ENCODE peak calls at places on chromosomes 2 and 18, in eight cellular contexts. S, I, N, J, K, R, B and G are unnamed samples.

GRCh38 chr18:46341989-46342525 is 237.9 kb downstream of the HAUS1 start:
- DNase-seq in R (no peak), N (peak; percentile 27), K (no peak), S (no peak), B (no peak), I (no peak), J (no peak), G (no peak)

GRCh38 chr2:230864605-230865323 is at the start of gene ITM2C:
- DNase-seq in I (peak; percentile 85), J (peak; percentile 92), B (peak; percentile 84), S (peak; percentile 69), R (peak; percentile 43), N (peak; percentile 79), K (peak; percentile 7), G (no peak)

GRCh38 chr2:18411571-18411970 is 148.9 kb downstream of the RDH14 start:
- DNase-seq in R (no peak), K (no peak), J (no peak), I (no peak), N (no peak), S (no peak), B (no peak), G (no peak)

GRCh38 chr2:235726554-235726953 is 232.7 kb downstream of the AGAP1 start:
- DNase-seq in R (no peak), I (no peak), N (no peak), K (no peak), B (no peak), J (no peak), S (no peak), G (no peak)

GRCh38 chr2:23381084-23381483 is 3.9 kb upstream of the KLHL29 start:
- DNase-seq in R (peak; percentile 28), B (no peak), I (peak; percentile 77), J (peak; percentile 84), N (peak; percentile 82), S (peak; percentile 86), K (no peak), G (no peak)

GRCh38 chr2:49813208-49813607 is 658.9 kb upstream of the FSHR start:
- DNase-seq in B (no peak), S (no peak), K (no peak), R (no peak), I (no peak), J (no peak), N (no peak), G (no peak)

GRCh38 chr2:229519655-229520054 is 194.7 kb downstream of the DNER start:
- DNase-seq in J (no peak), K (no peak), I (peak; percentile 9), R (no peak), B (no peak), N (no peak), S (no peak), G (no peak)

GRCh38 chr2:15803186-15803986 is 137.0 kb upstream of the MYCN start:
- DNase-seq in B (no peak), N (no peak), I (no peak), S (no peak), J (no peak), R (no peak), K (no peak), G (no peak)

GRCh38 chr18:48455555-48456478 is 46.6 kb upstream of the ZBTB7C start:
- DNase-seq in I (peak; percentile 69), S (no peak), J (peak; percentile 72), B (no peak), N (no peak), R (peak; percentile 85), K (peak; percentile 50), G (no peak)

GRCh38 chr2:36707050-36707449 is 10.5 kb downstream of the VIT start:
- DNase-seq in R (peak; percentile 45), J (no peak), B (no peak), N (no peak), S (no peak), K (no peak), I (peak; percentile 77), G (no peak)

GRCh38 chr2:216021768-216022167 is 8.4 kb upstream of the MREG start:
- DNase-seq in I (no peak), K (no peak), J (no peak), R (no peak), N (no peak), B (no peak), S (no peak), G (no peak)

GRCh38 chr2:38496927-38497669 is 105.6 kb downstream of the HNRNPLL start:
- DNase-seq in K (no peak), S (no peak), I (peak; percentile 38), R (no peak), B (no peak), J (no peak), N (peak; percentile 72), G (no peak)

GRCh38 chr2:166926657-166927056 is 38.4 kb downstream of the XIRP2 start:
- DNase-seq in B (no peak), N (no peak), R (no peak), K (peak; percentile 23), S (no peak), I (no peak), J (no peak), G (no peak)

GRCh38 chr2:61233581-61233980 is 71.6 kb downstream of the C2orf74 start:
- DNase-seq in S (no peak), N (no peak), B (no peak), J (no peak), R (no peak), I (no peak), K (no peak), G (no peak)

GRCh38 chr2:61235716-61236115 is 73.7 kb downstream of the C2orf74 start:
- DNase-seq in R (no peak), I (no peak), J (no peak), B (no peak), S (no peak), K (no peak), N (no peak), G (no peak)

DNA sequence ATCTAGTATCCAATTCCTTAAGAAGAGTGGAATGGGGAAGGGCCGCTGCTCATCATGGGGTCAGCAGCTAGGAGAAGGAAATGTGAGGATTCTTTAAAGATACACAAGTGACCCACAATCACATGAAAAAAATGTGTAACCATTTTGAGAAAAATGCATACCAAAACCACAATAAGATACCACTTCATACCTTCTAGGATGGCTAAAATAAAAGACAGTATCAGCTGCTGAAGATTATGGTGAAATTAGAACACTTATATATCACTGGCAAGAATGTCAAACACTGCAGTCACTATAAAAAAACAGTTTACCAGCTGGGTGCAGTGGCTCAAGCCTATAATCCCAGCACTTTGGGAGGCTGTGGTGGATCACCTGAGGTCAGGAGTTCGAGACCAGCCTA is 67.9 kb downstream of the C2orf74 start:
- DNase-seq in J (no peak), S (no peak), K (no peak), R (peak; percentile 4), B (no peak), N (no peak), I (no peak), G (no peak)
- TF ChIP-seq CTCF in J (no peak), S (no peak), K (no peak), R (no peak), B (no peak), N (no peak), I (no peak), G (no peak)

DNA sequence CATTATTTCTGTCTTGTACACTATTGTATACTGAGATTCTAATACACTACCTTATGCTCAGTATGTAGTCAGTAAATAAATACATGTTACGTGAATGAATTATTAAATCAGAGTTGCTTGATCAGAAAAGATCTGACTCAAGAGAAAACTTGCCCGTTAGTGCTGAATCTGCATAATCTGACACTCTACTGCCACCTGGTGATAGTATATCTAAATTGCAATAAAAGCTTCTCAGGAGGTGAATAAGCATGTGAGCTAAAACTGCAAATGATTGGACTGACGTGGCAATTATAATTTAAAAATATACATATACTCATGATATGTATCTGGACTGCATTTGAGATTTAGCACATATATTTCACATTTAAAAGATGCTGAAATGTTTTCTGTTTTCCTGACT is 70.4 kb downstream of the KIAA1328 start:
- DNase-seq in K (no peak), B (no peak), S (no peak), J (no peak), N (no peak), R (peak; percentile 2), I (peak; percentile 38), G (no peak)
- TF ChIP-seq CTCF in K (no peak), B (peak; percentile 13), S (no peak), J (no peak), N (peak; percentile 12), R (no peak), I (peak; percentile 3), G (peak; percentile 68)

DNA sequence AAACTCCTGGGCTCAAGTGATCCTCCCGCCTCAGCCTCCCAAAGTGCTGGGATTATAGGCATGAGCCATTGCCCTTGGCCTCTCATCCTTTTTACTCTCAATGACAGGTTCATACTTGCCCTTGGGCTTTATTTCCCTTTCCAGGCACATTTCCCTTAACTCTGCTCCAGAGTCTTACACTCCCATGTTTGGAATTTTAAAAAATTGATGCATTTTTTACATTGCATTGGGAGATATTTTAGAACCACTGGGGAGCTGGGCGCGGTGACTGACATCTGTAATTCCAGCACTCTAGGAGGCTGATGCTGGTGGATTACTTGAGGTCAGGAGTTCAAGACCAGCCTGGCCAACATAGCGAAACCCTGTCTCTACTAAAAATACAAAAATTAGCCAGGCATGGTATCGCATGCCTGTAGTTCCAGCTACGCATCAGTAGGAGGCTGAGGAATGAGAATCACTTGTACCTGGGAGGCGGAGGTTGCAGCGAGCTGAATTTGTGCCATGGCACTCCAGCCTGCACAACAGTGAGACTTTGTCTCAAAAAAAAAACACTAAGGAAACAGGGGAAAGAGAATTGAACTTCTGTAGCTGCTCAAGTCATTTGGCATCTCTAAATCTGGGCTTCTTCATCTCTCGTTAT is 18.2 kb downstream of the TGIF1 start:
- DNase-seq in K (no peak), N (no peak), I (no peak), R (no peak), B (no peak), S (no peak), J (no peak), G (no peak)
- TF ChIP-seq CTCF in K (peak; percentile 14), N (no peak), I (no peak), R (no peak), B (no peak), S (no peak), J (no peak), G (peak; percentile 45)

GRCh38 chr2:238682536-238682935 is 165.3 kb upstream of the TWIST2 start:
- DNase-seq in K (no peak), N (no peak), J (peak; percentile 46), B (no peak), S (no peak), R (no peak), I (no peak), G (no peak)

GRCh38 chr2:238686223-238686622 is 161.7 kb upstream of the TWIST2 start:
- DNase-seq in R (no peak), S (no peak), B (no peak), I (no peak), N (no peak), K (no peak), J (no peak), G (no peak)

GRCh38 chr2:238685713-238686112 is 162.2 kb upstream of the TWIST2 start:
- DNase-seq in I (no peak), R (no peak), J (no peak), N (no peak), B (no peak), K (no peak), S (no peak), G (no peak)

GRCh38 chr2:238684362-238685326 is 163.2 kb upstream of the TWIST2 start:
- DNase-seq in B (no peak), S (no peak), N (peak; percentile 87), I (peak; percentile 99), K (peak; percentile 94), J (peak; percentile 34), R (peak; percentile 100), G (no peak)

DNA sequence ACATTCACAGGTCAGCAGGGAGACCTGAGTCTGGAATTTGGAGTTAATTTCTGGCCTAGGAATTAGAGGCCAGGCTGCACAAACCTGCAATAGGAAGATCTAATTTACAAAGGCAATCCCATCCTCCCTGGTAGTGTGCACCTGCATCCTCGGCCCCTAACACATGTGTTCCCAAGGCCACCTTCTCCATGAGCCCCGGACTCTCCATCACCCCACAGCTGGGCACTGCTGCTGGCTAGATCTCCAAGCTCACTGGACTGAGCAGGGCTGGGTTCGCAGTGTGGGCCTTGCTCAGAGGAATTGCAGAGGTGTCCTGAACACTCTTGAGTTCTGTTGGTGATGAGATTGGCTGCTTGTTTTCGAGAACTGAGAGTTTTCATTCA is 162.6 kb upstream of the TWIST2 start:
- DNase-seq in K (no peak), B (no peak), S (no peak), J (no peak), I (no peak), N (no peak), R (no peak), G (no peak)
- TF ChIP-seq CTCF in K (no peak), B (no peak), S (no peak), J (no peak), I (no peak), N (no peak), R (no peak), G (no peak)